ENCODE peak calls at places on chromosome 9, in five cellular contexts. J, I, P, C and Y are unnamed samples.

GRCh38 chr9:33137781-33138264 is 29.3 kb downstream of the B4GALT1 start:
- DNase-seq in C (no peak), J (no peak), P (no peak), I (no peak), Y (no peak)

GRCh38 chr9:22863106-22863505 is 416.5 kb downstream of the DMRTA1 start:
- DNase-seq in I (no peak), P (no peak), C (no peak), J (no peak), Y (no peak)

GRCh38 chr9:74304598-74304997 is 192.5 kb upstream of the RORB start:
- DNase-seq in I (no peak), J (no peak), C (no peak), P (no peak), Y (no peak)

GRCh38 chr9:70406446-70406862 is 8.0 kb downstream of the KLF9 start:
- DNase-seq in P (no peak), J (no peak), C (peak), I (no peak), Y (no peak)

GRCh38 chr9:78775211-78775610 is 478.3 kb downstream of the PSAT1 start:
- DNase-seq in J (no peak), I (no peak), C (no peak), P (no peak), Y (no peak)

GRCh38 chr9:98222885-98223640 is 30.6 kb upstream of the CORO2A start:
- DNase-seq in J (no peak), I (peak), P (no peak), C (no peak), Y (no peak)

GRCh38 chr9:35574578-35575104 is 30.4 kb upstream of the TESK1 start:
- DNase-seq in C (no peak), P (no peak), I (no peak), J (no peak), Y (no peak)

GRCh38 chr9:131051592-131052517 is 42.9 kb downstream of the LAMC3 start:
- DNase-seq in I (no peak), J (no peak), P (no peak), C (no peak), Y (no peak)

GRCh38 chr9:26329974-26330373 is 562.6 kb downstream of the CAAP1 start:
- DNase-seq in P (no peak), J (no peak), C (no peak), I (no peak), Y (no peak)

GRCh38 chr9:119793272-119793671 is 424.0 kb upstream of the BRINP1 start:
- DNase-seq in P (no peak), C (no peak), I (no peak), J (no peak), Y (no peak)

GRCh38 chr9:93303258-93303771 is 119.4 kb downstream of the WNK2 start:
- DNase-seq in I (no peak), J (no peak), P (no peak), C (no peak), Y (peak)

GRCh38 chr9:757246-757881 is 84.1 kb upstream of the DMRT1 start:
- DNase-seq in J (no peak), P (no peak), I (peak), C (no peak), Y (no peak)

GRCh38 chr9:70995511-70995910 is 125.9 kb downstream of the TRPM3 start:
- DNase-seq in P (no peak), I (no peak), J (no peak), C (no peak), Y (no peak)

GRCh38 chr9:129036923-129037766 is 719 bp downstream of the MIGA2 start:
- DNase-seq in P (no peak), I (no peak), C (no peak), J (no peak), Y (no peak)

GRCh38 chr9:127878652-127879377 is 1.3 kb upstream of the AK1 start:
- DNase-seq in P (no peak), C (no peak), I (no peak), J (no peak), Y (no peak)

GRCh38 chr9:110111868-110112267 is 96.1 kb downstream of the C9orf152 start:
- DNase-seq in C (no peak), P (no peak), I (no peak), J (no peak), Y (no peak)

GRCh38 chr9:89418882-89419641 is 78.9 kb downstream of the SEMA4D start:
- DNase-seq in C (peak), I (no peak), J (peak), P (peak), Y (peak)

GRCh38 chr9:137275203-137275936 is 2.2 kb upstream of the TOR4A start:
- DNase-seq in P (no peak), J (no peak), I (no peak), C (no peak), Y (no peak)

GRCh38 chr9:113026200-113026599 is 14.2 kb upstream of the ZNF883 start:
- DNase-seq in C (no peak), J (no peak), I (no peak), P (no peak), Y (no peak)

GRCh38 chr9:84511651-84512050 is 157.9 kb upstream of the NTRK2 start:
- DNase-seq in J (no peak), I (no peak), P (no peak), C (no peak), Y (no peak)